ENCODE peak calls at places on chromosomes 4 and X, in six cellular contexts. One of them, this sample, is unnamed.

GRCh38 chrX:23103546-23103945 is 103.8 kb downstream of the DDX53 start:
- DNase-seq in HepG2: no peak
- DNase-seq in GM12878: no peak
- DNase-seq in A549: no peak
- DNase-seq in endothelial cell of umbilical vein: no peak
- DNase-seq in K562: no peak
- DNase-seq in this sample: no peak

GRCh38 chrX:97898798-97899197 is 1015.1 kb downstream of the RPA4 start:
- DNase-seq in HepG2: no peak
- DNase-seq in A549: no peak
- DNase-seq in K562: no peak
- DNase-seq in endothelial cell of umbilical vein: peak; percentile 31
- DNase-seq in GM12878: no peak
- DNase-seq in this sample: no peak

GRCh38 chr4:156781852-156782251 is 189.7 kb downstream of the PDGFC start:
- DNase-seq in endothelial cell of umbilical vein: no peak
- DNase-seq in GM12878: no peak
- DNase-seq in K562: no peak
- DNase-seq in HepG2: no peak
- DNase-seq in A549: no peak
- DNase-seq in this sample: no peak

GRCh38 chr4:173448103-173448502 is 49.2 kb upstream of the SCRG1 start:
- DNase-seq in GM12878: no peak
- DNase-seq in HepG2: no peak
- DNase-seq in K562: no peak
- DNase-seq in endothelial cell of umbilical vein: no peak
- DNase-seq in A549: no peak
- DNase-seq in this sample: no peak

GRCh38 chr4:76588268-76588667 is 153.2 kb downstream of the SHROOM3 start:
- DNase-seq in A549: no peak
- DNase-seq in K562: no peak
- DNase-seq in endothelial cell of umbilical vein: no peak
- DNase-seq in GM12878: no peak
- DNase-seq in HepG2: no peak
- DNase-seq in this sample: no peak

GRCh38 chrX:28582494-28582893 is 4.8 kb upstream of the IL1RAPL1 start:
- DNase-seq in endothelial cell of umbilical vein: no peak
- DNase-seq in GM12878: no peak
- DNase-seq in A549: no peak
- DNase-seq in HepG2: no peak
- DNase-seq in K562: no peak
- DNase-seq in this sample: no peak

GRCh38 chrX:102712216-102712966 is at the start of gene GPRASP2:
- DNase-seq in K562: peak; percentile 39
- DNase-seq in GM12878: no peak
- DNase-seq in endothelial cell of umbilical vein: peak; percentile 19
- DNase-seq in A549: no peak
- DNase-seq in HepG2: no peak
- DNase-seq in this sample: no peak

GRCh38 chr4:168995537-168996295 is 14.3 kb downstream of the CBR4 start:
- DNase-seq in endothelial cell of umbilical vein: peak; percentile 24
- DNase-seq in K562: no peak
- DNase-seq in A549: no peak
- DNase-seq in GM12878: no peak
- DNase-seq in HepG2: no peak
- DNase-seq in this sample: peak; percentile 19

GRCh38 chr4:136036744-136037143 is 1495.5 kb downstream of the PCDH18 start:
- DNase-seq in GM12878: no peak
- DNase-seq in endothelial cell of umbilical vein: no peak
- DNase-seq in A549: no peak
- DNase-seq in HepG2: no peak
- DNase-seq in K562: no peak
- DNase-seq in this sample: peak; percentile 59

GRCh38 chr4:82515705-82516104 is 46.1 kb downstream of the TMEM150C start:
- DNase-seq in A549: no peak
- DNase-seq in GM12878: no peak
- DNase-seq in HepG2: no peak
- DNase-seq in endothelial cell of umbilical vein: peak; percentile 94
- DNase-seq in K562: no peak
- DNase-seq in this sample: no peak

GRCh38 chrX:19543951-19544359 is 28.6 kb upstream of the MAP3K15 start:
- DNase-seq in GM12878: no peak
- DNase-seq in A549: no peak
- DNase-seq in K562: no peak
- DNase-seq in HepG2: no peak
- DNase-seq in endothelial cell of umbilical vein: no peak
- DNase-seq in this sample: no peak

GRCh38 chr4:6196324-6196723 is 4.0 kb downstream of the JAKMIP1 start:
- DNase-seq in GM12878: no peak
- DNase-seq in HepG2: no peak
- DNase-seq in K562: no peak
- DNase-seq in endothelial cell of umbilical vein: no peak
- DNase-seq in A549: no peak
- DNase-seq in this sample: no peak

GRCh38 chr4:107931775-107932321 is 499 bp downstream of the CYP2U1 start:
- DNase-seq in endothelial cell of umbilical vein: no peak
- DNase-seq in A549: no peak
- DNase-seq in K562: no peak
- DNase-seq in GM12878: no peak
- DNase-seq in HepG2: no peak
- DNase-seq in this sample: no peak

GRCh38 chrX:3951859-3952258 is 238.4 kb upstream of the PRKX start:
- DNase-seq in HepG2: no peak
- DNase-seq in GM12878: no peak
- DNase-seq in endothelial cell of umbilical vein: no peak
- DNase-seq in A549: no peak
- DNase-seq in K562: no peak
- DNase-seq in this sample: no peak

GRCh38 chrX:42567268-42567667 is 210.7 kb downstream of the PPP1R2C start:
- DNase-seq in A549: no peak
- DNase-seq in GM12878: no peak
- DNase-seq in endothelial cell of umbilical vein: no peak
- DNase-seq in HepG2: no peak
- DNase-seq in K562: no peak
- DNase-seq in this sample: no peak

GRCh38 chr4:74284074-74284473 is 24.2 kb upstream of the EPGN start:
- DNase-seq in K562: no peak
- DNase-seq in HepG2: no peak
- DNase-seq in GM12878: no peak
- DNase-seq in endothelial cell of umbilical vein: no peak
- DNase-seq in A549: no peak
- DNase-seq in this sample: no peak

GRCh38 chr4:138891610-138892009 is 124.0 kb upstream of the NOCT start:
- DNase-seq in GM12878: no peak
- DNase-seq in endothelial cell of umbilical vein: peak; percentile 36
- DNase-seq in HepG2: no peak
- DNase-seq in A549: no peak
- DNase-seq in K562: no peak
- DNase-seq in this sample: no peak

GRCh38 chr4:127993150-127993549 is 27.9 kb downstream of the ABHD18 start:
- DNase-seq in HepG2: no peak
- DNase-seq in A549: no peak
- DNase-seq in K562: no peak
- DNase-seq in endothelial cell of umbilical vein: peak; percentile 2
- DNase-seq in GM12878: no peak
- DNase-seq in this sample: peak; percentile 17

GRCh38 chr4:8303485-8304281 is 34.1 kb downstream of the HTRA3 start:
- DNase-seq in HepG2: peak; percentile 49
- DNase-seq in A549: peak; percentile 42
- DNase-seq in GM12878: no peak
- DNase-seq in K562: peak; percentile 67
- DNase-seq in endothelial cell of umbilical vein: peak; percentile 67
- DNase-seq in this sample: peak; percentile 93

GRCh38 chr4:38989487-38989886 is 42.7 kb downstream of the TMEM156 start:
- DNase-seq in A549: no peak
- DNase-seq in K562: no peak
- DNase-seq in HepG2: no peak
- DNase-seq in GM12878: no peak
- DNase-seq in endothelial cell of umbilical vein: no peak
- DNase-seq in this sample: peak; percentile 20

GRCh38 chr4:86329431-86329830 is 30.4 kb downstream of the MAPK10 start:
- DNase-seq in K562: no peak
- DNase-seq in GM12878: no peak
- DNase-seq in A549: no peak
- DNase-seq in endothelial cell of umbilical vein: no peak
- DNase-seq in HepG2: no peak
- DNase-seq in this sample: no peak

GRCh38 chr4:38154681-38155588 is 194.7 kb downstream of the PTTG2 start:
- DNase-seq in HepG2: no peak
- DNase-seq in GM12878: no peak
- DNase-seq in K562: no peak
- DNase-seq in A549: no peak
- DNase-seq in endothelial cell of umbilical vein: no peak
- DNase-seq in this sample: peak; percentile 67

GRCh38 chr4:26015133-26015651 is 101.2 kb downstream of the SMIM20 start:
- DNase-seq in endothelial cell of umbilical vein: no peak
- DNase-seq in HepG2: no peak
- DNase-seq in K562: no peak
- DNase-seq in GM12878: no peak
- DNase-seq in A549: no peak
- DNase-seq in this sample: peak; percentile 25

GRCh38 chr4:77959566-77960338 is 97.1 kb downstream of the MRPL1 start:
- DNase-seq in endothelial cell of umbilical vein: peak; percentile 55
- DNase-seq in HepG2: peak; percentile 63
- DNase-seq in A549: peak; percentile 18
- DNase-seq in GM12878: peak; percentile 12
- DNase-seq in K562: peak; percentile 42
- DNase-seq in this sample: peak; percentile 62

GRCh38 chrX:37684426-37684825 is 1.2 kb upstream of the XK start:
- DNase-seq in endothelial cell of umbilical vein: no peak
- DNase-seq in K562: no peak
- DNase-seq in A549: no peak
- DNase-seq in GM12878: no peak
- DNase-seq in HepG2: no peak
- DNase-seq in this sample: peak; percentile 45

GRCh38 chrX:134886201-134886600 is 104.6 kb upstream of the SMIM10 start:
- DNase-seq in HepG2: peak; percentile 29
- DNase-seq in K562: no peak
- DNase-seq in GM12878: no peak
- DNase-seq in endothelial cell of umbilical vein: no peak
- DNase-seq in A549: no peak
- DNase-seq in this sample: peak; percentile 27

GRCh38 chr4:151488968-151489367 is 80.0 kb downstream of the FHIP1A start:
- DNase-seq in HepG2: no peak
- DNase-seq in GM12878: no peak
- DNase-seq in K562: no peak
- DNase-seq in endothelial cell of umbilical vein: no peak
- DNase-seq in A549: no peak
- DNase-seq in this sample: no peak

GRCh38 chr4:3436798-3437581 is 4.8 kb upstream of the HGFAC start:
- DNase-seq in HepG2: no peak
- DNase-seq in K562: no peak
- DNase-seq in A549: peak; percentile 71
- DNase-seq in GM12878: peak; percentile 4
- DNase-seq in endothelial cell of umbilical vein: peak; percentile 46
- DNase-seq in this sample: no peak

GRCh38 chr4:147768113-147768512 is 36.2 kb downstream of the ARHGAP10 start:
- DNase-seq in HepG2: no peak
- DNase-seq in A549: peak; percentile 29
- DNase-seq in GM12878: no peak
- DNase-seq in endothelial cell of umbilical vein: peak; percentile 95
- DNase-seq in K562: no peak
- DNase-seq in this sample: peak; percentile 20

GRCh38 chr4:113921089-113921842 is 58.2 kb downstream of the ARSJ start:
- DNase-seq in K562: no peak
- DNase-seq in HepG2: no peak
- DNase-seq in GM12878: no peak
- DNase-seq in endothelial cell of umbilical vein: no peak
- DNase-seq in A549: no peak
- DNase-seq in this sample: no peak

GRCh38 chrX:102858826-102859627 is 78.0 kb upstream of the RAB40AL start:
- DNase-seq in endothelial cell of umbilical vein: no peak
- DNase-seq in GM12878: no peak
- DNase-seq in K562: no peak
- DNase-seq in A549: no peak
- DNase-seq in HepG2: no peak
- DNase-seq in this sample: peak; percentile 8

GRCh38 chr4:2241410-2242353 is at the start of the genes HAUS3 and POLN:
- DNase-seq in endothelial cell of umbilical vein: peak; percentile 98
- DNase-seq in HepG2: peak; percentile 90
- DNase-seq in K562: peak; percentile 99
- DNase-seq in A549: peak; percentile 87
- DNase-seq in GM12878: peak; percentile 94
- DNase-seq in this sample: peak; percentile 99
- TF ChIP-seq CTCF in endothelial cell of umbilical vein: no peak
- TF ChIP-seq CTCF in HepG2: no peak
- TF ChIP-seq CTCF in K562: no peak
- TF ChIP-seq CTCF in A549: no peak
- TF ChIP-seq CTCF in GM12878: no peak
- TF ChIP-seq CTCF in this sample: no peak

DNA sequence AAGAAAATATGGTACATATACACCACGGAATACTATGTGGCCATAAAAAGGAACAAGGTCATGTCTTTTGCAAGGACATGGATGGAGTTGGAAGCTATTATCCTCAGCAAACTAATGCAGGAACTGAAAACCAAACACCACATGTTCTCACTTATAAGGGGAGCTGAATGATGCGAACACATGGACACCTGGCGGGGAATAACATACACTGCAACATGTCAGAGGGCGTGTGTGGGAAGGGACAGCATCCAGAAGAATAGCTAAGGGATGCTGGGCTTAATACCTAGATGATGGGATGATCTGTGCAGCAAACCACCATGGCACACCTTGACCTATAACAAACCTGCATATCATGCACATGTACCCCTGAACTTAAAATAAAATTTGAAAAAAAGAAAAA is 19.5 kb upstream of the CNKSR2 start:
- DNase-seq in K562: no peak
- DNase-seq in A549: no peak
- DNase-seq in HepG2: peak; percentile 1
- DNase-seq in endothelial cell of umbilical vein: no peak
- DNase-seq in GM12878: no peak
- DNase-seq in this sample: no peak
- TF ChIP-seq MYC in K562: no peak
- TF ChIP-seq MYC in A549: no peak
- TF ChIP-seq MYC in HepG2: no peak
- TF ChIP-seq MYC in endothelial cell of umbilical vein: no peak
- TF ChIP-seq MYC in GM12878: no peak
- TF ChIP-seq MYC in this sample: no peak

DNA sequence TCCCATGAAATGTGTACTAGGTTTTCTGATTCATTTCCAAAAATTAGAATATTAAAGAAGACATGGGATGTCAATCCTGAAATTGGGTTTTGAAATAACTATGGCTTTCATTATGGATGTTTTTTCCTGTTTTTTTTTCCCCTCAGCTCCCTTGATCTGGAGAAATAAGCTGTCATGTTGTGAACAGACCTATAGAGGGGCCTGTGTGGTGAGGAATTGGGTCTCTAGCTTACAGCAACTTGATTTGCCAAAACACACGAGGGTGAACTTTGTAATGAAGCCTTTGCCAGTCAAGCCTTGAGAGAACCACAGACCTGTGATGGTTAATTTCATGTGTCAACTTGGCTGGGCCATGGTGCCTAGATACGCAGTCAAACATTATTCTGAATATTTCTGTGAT is 2413.6 kb downstream of the PCDH7 start:
- DNase-seq in GM12878: no peak
- DNase-seq in A549: no peak
- DNase-seq in K562: no peak
- DNase-seq in endothelial cell of umbilical vein: no peak
- DNase-seq in HepG2: no peak
- DNase-seq in this sample: no peak
- TF ChIP-seq CTCF in GM12878: no peak
- TF ChIP-seq CTCF in A549: no peak
- TF ChIP-seq CTCF in K562: no peak
- TF ChIP-seq CTCF in endothelial cell of umbilical vein: no peak
- TF ChIP-seq CTCF in HepG2: no peak
- TF ChIP-seq CTCF in this sample: no peak

GRCh38 chrX:76850851-76851250 is 423.3 kb downstream of the MAGEE1 start:
- DNase-seq in GM12878: no peak
- DNase-seq in K562: no peak
- DNase-seq in endothelial cell of umbilical vein: no peak
- DNase-seq in A549: no peak
- DNase-seq in HepG2: no peak
- DNase-seq in this sample: peak; percentile 19
- TF ChIP-seq MYC in GM12878: no peak
- TF ChIP-seq MYC in K562: no peak
- TF ChIP-seq MYC in endothelial cell of umbilical vein: no peak
- TF ChIP-seq MYC in A549: no peak
- TF ChIP-seq MYC in HepG2: no peak
- TF ChIP-seq MYC in this sample: no peak

This sample was measured in NB4.